ENCODE peak calls at places on chromosome 17, in ten cellular contexts. Z is pancreas; O is NB4; J is AG04450; L is RWPE2; K is cardiac muscle cell; I is GM12865; T is CD8-positive, alpha-beta T cell; P is adrenal gland; S is tibial nerve. U is an unnamed sample.

GRCh38 chr17:79792984-79793923 is 3.6 kb downstream of the CBX8 start:
- DNase-seq in J (peak; percentile 81), Z (peak; percentile 60), K (peak; percentile 70), I (no peak), S (no peak), P (no peak), T (no peak), O (no peak), L (no peak), U (peak; percentile 40)

GRCh38 chr17:2906907-2907306 is 110.7 kb downstream of the RAP1GAP2 start:
- DNase-seq in K (no peak), S (no peak), J (no peak), I (peak; percentile 29), Z (no peak), L (no peak), T (no peak), P (no peak), O (no peak), U (no peak)

GRCh38 chr17:41802961-41803682 is 8.6 kb downstream of the P3H4 start:
- DNase-seq in P (no peak), J (no peak), K (no peak), I (no peak), Z (no peak), T (no peak), O (no peak), S (no peak), L (no peak), U (no peak)

GRCh38 chr17:48625502-48626201 is 506 bp downstream of the HOXB9 start:
- DNase-seq in P (peak; percentile 45), I (peak; percentile 51), S (no peak), K (no peak), O (peak; percentile 53), Z (peak; percentile 78), L (no peak), T (peak; percentile 29), J (no peak), U (no peak)

GRCh38 chr17:75603123-75603522 is 15.5 kb downstream of the MYO15B start:
- DNase-seq in I (no peak), Z (no peak), P (no peak), K (no peak), O (no peak), L (no peak), S (no peak), T (no peak), J (no peak), U (no peak)

GRCh38 chr17:78226752-78227454 is 4.5 kb upstream of the TMEM235 start:
- DNase-seq in T (no peak), K (no peak), J (no peak), I (no peak), Z (no peak), P (no peak), S (no peak), L (no peak), O (no peak), U (no peak)

GRCh38 chr17:75869282-75870141 is 8.9 kb downstream of the TRIM47 start:
- DNase-seq in P (no peak), I (no peak), K (peak; percentile 83), O (no peak), Z (no peak), S (peak; percentile 65), L (no peak), J (no peak), T (no peak), U (no peak)

GRCh38 chr17:19650826-19651225 is 2.3 kb downstream of the ALDH3A2 start:
- DNase-seq in Z (no peak), O (no peak), S (no peak), J (no peak), L (no peak), T (no peak), I (no peak), K (no peak), P (no peak), U (no peak)

GRCh38 chr17:72590382-72590781 is 469.6 kb downstream of the SOX9 start:
- DNase-seq in L (peak; percentile 22), S (no peak), I (no peak), K (peak; percentile 74), O (no peak), P (no peak), J (no peak), T (no peak), Z (no peak), U (no peak)

GRCh38 chr17:77227461-77228223 is 86.9 kb downstream of the SEC14L1 start:
- DNase-seq in L (no peak), Z (no peak), O (no peak), J (no peak), K (no peak), I (no peak), P (no peak), S (no peak), T (no peak), U (no peak)

GRCh38 chr17:31457391-31458234 is 66.1 kb downstream of the RAB11FIP4 start:
- DNase-seq in I (no peak), S (no peak), Z (no peak), K (no peak), T (no peak), L (no peak), O (no peak), P (no peak), J (no peak), U (no peak)

GRCh38 chr17:9271989-9272388 is 250.7 kb downstream of the NTN1 start:
- DNase-seq in O (no peak), K (no peak), L (no peak), J (no peak), P (peak; percentile 49), T (no peak), I (no peak), Z (no peak), S (no peak), U (no peak)

GRCh38 chr17:49373115-49373514 is 11.1 kb upstream of the ZNF652 start:
- DNase-seq in P (no peak), J (no peak), K (no peak), Z (no peak), O (no peak), S (no peak), I (peak; percentile 35), L (peak; percentile 6), T (no peak), U (no peak)

GRCh38 chr17:66447159-66447558 is 144.7 kb downstream of the PRKCA start:
- DNase-seq in P (no peak), O (no peak), T (no peak), K (no peak), J (no peak), I (no peak), S (no peak), Z (no peak), L (no peak), U (no peak)

DNA sequence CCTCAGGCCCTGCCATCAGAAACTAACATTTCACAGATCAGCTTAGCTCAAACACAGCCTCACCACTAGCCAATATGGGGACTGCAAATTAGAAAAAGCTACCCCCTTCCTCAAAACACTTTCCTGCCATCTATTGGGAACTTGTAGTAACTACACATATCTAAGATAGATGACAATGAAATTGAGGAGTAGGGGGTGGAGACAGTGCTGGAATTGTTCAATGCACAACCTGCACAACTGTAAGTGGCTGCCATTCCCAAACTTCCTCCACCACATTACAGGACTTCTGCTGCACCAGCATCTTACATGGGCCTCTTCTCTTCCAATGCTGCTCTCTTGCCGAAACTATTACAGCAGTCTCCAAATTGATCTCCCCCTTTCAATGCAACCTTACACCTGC is 21.8 kb downstream of the AIPL1 start:
- DNase-seq in L (no peak), T (no peak), K (peak; percentile 48), O (peak; percentile 55), P (no peak), J (no peak), S (no peak), I (peak; percentile 32), Z (peak; percentile 0), U (no peak)
- TF ChIP-seq CTCF in L (peak; percentile 73), T (no peak), K (peak; percentile 41), O (peak; percentile 40), P (peak; percentile 30), J (peak; percentile 58), S (no peak), I (peak; percentile 47), Z (no peak), U (peak; percentile 44)

GRCh38 chr17:7398612-7399011 is 4.3 kb upstream of the PLSCR3 start:
- DNase-seq in T (no peak), I (no peak), P (no peak), K (no peak), O (no peak), L (no peak), S (no peak), J (no peak), Z (no peak), U (no peak)
- H3K4me3 ChIP-seq in T (no peak overlapping the region), I (no peak overlapping the region), P (no peak overlapping the region), K (no peak overlapping the region), O (no peak overlapping the region), L (no peak overlapping the region), S (no peak overlapping the region), J (no peak overlapping the region), Z (no peak overlapping the region), U (no peak overlapping the region)

GRCh38 chr17:17889922-17890321 is 53.1 kb upstream of the SREBF1 start:
- DNase-seq in T (no peak), L (no peak), Z (no peak), S (no peak), I (no peak), O (no peak), P (no peak), K (no peak), J (no peak), U (no peak)

GRCh38 chr17:17886747-17887146 is 50.0 kb upstream of the SREBF1 start:
- DNase-seq in L (no peak), P (no peak), K (no peak), J (no peak), I (no peak), Z (no peak), O (no peak), T (no peak), S (no peak), U (no peak)

GRCh38 chr17:17888371-17888770 is 51.6 kb upstream of the SREBF1 start:
- DNase-seq in S (no peak), L (no peak), J (no peak), K (no peak), I (no peak), P (no peak), O (no peak), Z (no peak), T (no peak), U (no peak)

GRCh38 chr17:17887752-17888304 is 51.0 kb upstream of the SREBF1 start:
- DNase-seq in Z (no peak), J (no peak), L (no peak), T (no peak), K (no peak), O (no peak), S (no peak), P (no peak), I (no peak), U (no peak)

DNA sequence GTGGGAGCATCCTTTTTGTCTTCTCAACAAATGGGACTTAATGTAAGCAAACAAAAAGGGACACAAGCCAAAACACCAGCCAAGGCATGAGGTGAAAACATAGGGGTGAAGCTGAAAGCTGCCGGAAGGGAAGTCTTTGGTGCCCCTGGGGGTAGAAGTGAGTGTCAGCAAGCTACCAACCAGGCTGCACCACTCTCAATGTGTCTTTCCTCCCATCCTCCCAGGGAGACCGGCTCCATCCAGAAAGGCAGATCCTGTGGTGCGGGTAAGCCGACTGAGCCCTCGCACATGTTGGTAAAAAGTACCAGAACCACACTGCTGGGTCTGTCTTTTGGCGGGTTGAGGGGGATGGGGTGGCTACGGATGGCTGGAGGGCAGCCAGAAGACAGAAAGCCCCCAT is 52.0 kb upstream of the SREBF1 start:
- DNase-seq in I (peak; percentile 39), Z (no peak), L (no peak), P (no peak), T (no peak), J (no peak), O (peak; percentile 26), S (no peak), K (no peak), U (no peak)
- TF ChIP-seq CTCF in I (peak; percentile 25), Z (no peak), L (no peak), P (no peak), T (no peak), J (peak; percentile 31), O (peak; percentile 2), S (no peak), K (no peak), U (no peak)

GRCh38 chr17:16407911-16408588 is 7.3 kb upstream of the TRPV2 start:
- DNase-seq in S (peak; percentile 82), O (no peak), I (peak; percentile 98), L (no peak), Z (peak; percentile 84), K (peak; percentile 65), P (peak; percentile 75), J (no peak), T (no peak), U (no peak)
- H3K4me3 ChIP-seq in S (peak overlapping the region; percentile 53), O (no peak overlapping the region), I (peak overlapping the region; percentile 53), L (no peak overlapping the region), Z (no peak overlapping the region), K (no peak overlapping the region), P (no peak overlapping the region), J (no peak overlapping the region), T (no peak overlapping the region), U (no peak overlapping the region)